ENCODE peak calls at places on chromosome 18, in five cellular contexts. One of them, this sample, is unnamed.

GRCh38 chr18:59468821-59469220 is 109.8 kb upstream of the LMAN1 start:
- DNase-seq in heart left ventricle: no peak
- DNase-seq in non-pigmented ciliary epithelial cell: no peak
- DNase-seq in Daoy: no peak
- DNase-seq in activated CD4-positive, alpha-beta T cell treated with anti-CD3 and anti-CD28 coated beads, Interleukin-2, amount 10 ng/mL, durations not matched to agents 7 days and 5 days: no peak
- DNase-seq in this sample: no peak

GRCh38 chr18:50836521-50836957 is 16.7 kb upstream of the MRO start:
- DNase-seq in heart left ventricle: no peak
- DNase-seq in non-pigmented ciliary epithelial cell: peak
- DNase-seq in Daoy: peak
- DNase-seq in activated CD4-positive, alpha-beta T cell treated with anti-CD3 and anti-CD28 coated beads, Interleukin-2, amount 10 ng/mL, durations not matched to agents 7 days and 5 days: no peak
- DNase-seq in this sample: no peak

GRCh38 chr18:3360211-3360610 is 89.8 kb upstream of the TGIF1 start:
- DNase-seq in heart left ventricle: no peak
- DNase-seq in non-pigmented ciliary epithelial cell: no peak
- DNase-seq in Daoy: no peak
- DNase-seq in activated CD4-positive, alpha-beta T cell treated with anti-CD3 and anti-CD28 coated beads, Interleukin-2, amount 10 ng/mL, durations not matched to agents 7 days and 5 days: no peak
- DNase-seq in this sample: no peak

GRCh38 chr18:57942493-57942892 is 101.5 kb upstream of the NEDD4L start:
- DNase-seq in heart left ventricle: no peak
- DNase-seq in non-pigmented ciliary epithelial cell: no peak
- DNase-seq in Daoy: no peak
- DNase-seq in activated CD4-positive, alpha-beta T cell treated with anti-CD3 and anti-CD28 coated beads, Interleukin-2, amount 10 ng/mL, durations not matched to agents 7 days and 5 days: no peak
- DNase-seq in this sample: no peak

GRCh38 chr18:50847192-50847591 is 27.4 kb upstream of the MRO start:
- DNase-seq in heart left ventricle: no peak
- DNase-seq in non-pigmented ciliary epithelial cell: no peak
- DNase-seq in Daoy: peak
- DNase-seq in activated CD4-positive, alpha-beta T cell treated with anti-CD3 and anti-CD28 coated beads, Interleukin-2, amount 10 ng/mL, durations not matched to agents 7 days and 5 days: no peak
- DNase-seq in this sample: no peak

GRCh38 chr18:62323483-62324354 is 1.4 kb upstream of the TNFRSF11A start:
- DNase-seq in heart left ventricle: no peak
- DNase-seq in non-pigmented ciliary epithelial cell: no peak
- DNase-seq in Daoy: no peak
- DNase-seq in activated CD4-positive, alpha-beta T cell treated with anti-CD3 and anti-CD28 coated beads, Interleukin-2, amount 10 ng/mL, durations not matched to agents 7 days and 5 days: no peak
- DNase-seq in this sample: no peak

GRCh38 chr18:79368681-79369080 is 27.0 kb upstream of the NFATC1 start:
- DNase-seq in heart left ventricle: no peak
- DNase-seq in non-pigmented ciliary epithelial cell: no peak
- DNase-seq in Daoy: no peak
- DNase-seq in activated CD4-positive, alpha-beta T cell treated with anti-CD3 and anti-CD28 coated beads, Interleukin-2, amount 10 ng/mL, durations not matched to agents 7 days and 5 days: peak
- DNase-seq in this sample: no peak

GRCh38 chr18:76805221-76805620 is 17.1 kb upstream of the ZNF236 start:
- DNase-seq in heart left ventricle: no peak
- DNase-seq in non-pigmented ciliary epithelial cell: no peak
- DNase-seq in Daoy: peak
- DNase-seq in activated CD4-positive, alpha-beta T cell treated with anti-CD3 and anti-CD28 coated beads, Interleukin-2, amount 10 ng/mL, durations not matched to agents 7 days and 5 days: no peak
- DNase-seq in this sample: no peak

GRCh38 chr18:71209944-71210343 is 921.1 kb downstream of the SOCS6 start:
- DNase-seq in heart left ventricle: no peak
- DNase-seq in non-pigmented ciliary epithelial cell: peak
- DNase-seq in Daoy: peak
- DNase-seq in activated CD4-positive, alpha-beta T cell treated with anti-CD3 and anti-CD28 coated beads, Interleukin-2, amount 10 ng/mL, durations not matched to agents 7 days and 5 days: no peak
- DNase-seq in this sample: no peak

GRCh38 chr18:21242141-21243040 is at the start of gene GREB1L:
- DNase-seq in heart left ventricle: peak
- DNase-seq in non-pigmented ciliary epithelial cell: no peak
- DNase-seq in Daoy: peak
- DNase-seq in activated CD4-positive, alpha-beta T cell treated with anti-CD3 and anti-CD28 coated beads, Interleukin-2, amount 10 ng/mL, durations not matched to agents 7 days and 5 days: no peak
- DNase-seq in this sample: peak

GRCh38 chr18:35174093-35174731 is 66.6 kb upstream of the ZNF397 start:
- DNase-seq in heart left ventricle: no peak
- DNase-seq in non-pigmented ciliary epithelial cell: no peak
- DNase-seq in Daoy: no peak
- DNase-seq in activated CD4-positive, alpha-beta T cell treated with anti-CD3 and anti-CD28 coated beads, Interleukin-2, amount 10 ng/mL, durations not matched to agents 7 days and 5 days: no peak
- DNase-seq in this sample: no peak

GRCh38 chr18:55552498-55553189 is 35.3 kb downstream of the TCF4 start:
- DNase-seq in heart left ventricle: no peak
- DNase-seq in non-pigmented ciliary epithelial cell: peak
- DNase-seq in Daoy: peak
- DNase-seq in activated CD4-positive, alpha-beta T cell treated with anti-CD3 and anti-CD28 coated beads, Interleukin-2, amount 10 ng/mL, durations not matched to agents 7 days and 5 days: no peak
- DNase-seq in this sample: no peak

GRCh38 chr18:50273203-50274043 is 7.1 kb upstream of the CFAP53 start:
- DNase-seq in heart left ventricle: no peak
- DNase-seq in non-pigmented ciliary epithelial cell: no peak
- DNase-seq in Daoy: no peak
- DNase-seq in activated CD4-positive, alpha-beta T cell treated with anti-CD3 and anti-CD28 coated beads, Interleukin-2, amount 10 ng/mL, durations not matched to agents 7 days and 5 days: no peak
- DNase-seq in this sample: no peak

GRCh38 chr18:28916436-28916835 is 739.5 kb upstream of the CDH2 start:
- DNase-seq in heart left ventricle: no peak
- DNase-seq in non-pigmented ciliary epithelial cell: no peak
- DNase-seq in Daoy: no peak
- DNase-seq in activated CD4-positive, alpha-beta T cell treated with anti-CD3 and anti-CD28 coated beads, Interleukin-2, amount 10 ng/mL, durations not matched to agents 7 days and 5 days: no peak
- DNase-seq in this sample: no peak

GRCh38 chr18:46148810-46149209 is 44.6 kb downstream of the HAUS1 start:
- DNase-seq in heart left ventricle: no peak
- DNase-seq in non-pigmented ciliary epithelial cell: no peak
- DNase-seq in Daoy: peak
- DNase-seq in activated CD4-positive, alpha-beta T cell treated with anti-CD3 and anti-CD28 coated beads, Interleukin-2, amount 10 ng/mL, durations not matched to agents 7 days and 5 days: peak
- DNase-seq in this sample: peak

GRCh38 chr18:64137914-64138313 is 11.0 kb downstream of the LINC00305 start:
- DNase-seq in heart left ventricle: no peak
- DNase-seq in non-pigmented ciliary epithelial cell: no peak
- DNase-seq in Daoy: no peak
- DNase-seq in activated CD4-positive, alpha-beta T cell treated with anti-CD3 and anti-CD28 coated beads, Interleukin-2, amount 10 ng/mL, durations not matched to agents 7 days and 5 days: no peak
- DNase-seq in this sample: no peak

GRCh38 chr18:54147439-54147838 is 77.0 kb downstream of the MBD2 start:
- DNase-seq in heart left ventricle: no peak
- DNase-seq in non-pigmented ciliary epithelial cell: no peak
- DNase-seq in Daoy: no peak
- DNase-seq in activated CD4-positive, alpha-beta T cell treated with anti-CD3 and anti-CD28 coated beads, Interleukin-2, amount 10 ng/mL, durations not matched to agents 7 days and 5 days: no peak
- DNase-seq in this sample: no peak

This sample was measured in thyroid gland.